ENCODE peak calls at places on chromosomes 7 and 10, in six cellular contexts. One of them, this sample, is unnamed.

GRCh38 chr10:1402821-1403507 is 334.4 kb downstream of the ADARB2 start:
- DNase-seq in effector CD4-positive, alpha-beta T cell: no peak
- DNase-seq in skeletal muscle cell: no peak
- DNase-seq in T follicular helper cell: no peak
- DNase-seq in small intestine: no peak
- DNase-seq in SK-MEL-5: no peak
- DNase-seq in this sample: no peak

GRCh38 chr7:159012353-159013069 is 132.2 kb downstream of the VIPR2 start:
- DNase-seq in effector CD4-positive, alpha-beta T cell: no peak
- DNase-seq in skeletal muscle cell: no peak
- DNase-seq in T follicular helper cell: no peak
- DNase-seq in small intestine: peak; percentile 27
- DNase-seq in SK-MEL-5: peak; percentile 45
- DNase-seq in this sample: no peak

GRCh38 chr10:129888784-129889616 is 75.1 kb downstream of the EBF3 start:
- DNase-seq in effector CD4-positive, alpha-beta T cell: no peak
- DNase-seq in skeletal muscle cell: peak; percentile 15
- DNase-seq in T follicular helper cell: peak; percentile 14
- DNase-seq in small intestine: peak; percentile 9
- DNase-seq in SK-MEL-5: peak; percentile 69
- DNase-seq in this sample: no peak

GRCh38 chr10:63456437-63457210 is 9.2 kb downstream of the JMJD1C start:
- DNase-seq in effector CD4-positive, alpha-beta T cell: no peak
- DNase-seq in skeletal muscle cell: no peak
- DNase-seq in T follicular helper cell: no peak
- DNase-seq in small intestine: no peak
- DNase-seq in SK-MEL-5: no peak
- DNase-seq in this sample: no peak

GRCh38 chr7:150738092-150739044 is 1.1 kb downstream of the GIMAP5 start:
- DNase-seq in effector CD4-positive, alpha-beta T cell: no peak
- DNase-seq in skeletal muscle cell: no peak
- DNase-seq in T follicular helper cell: no peak
- DNase-seq in small intestine: no peak
- DNase-seq in SK-MEL-5: no peak
- DNase-seq in this sample: peak; percentile 19

GRCh38 chr7:79361214-79361613 is 92.3 kb downstream of the MAGI2 start:
- DNase-seq in effector CD4-positive, alpha-beta T cell: no peak
- DNase-seq in skeletal muscle cell: no peak
- DNase-seq in T follicular helper cell: no peak
- DNase-seq in small intestine: no peak
- DNase-seq in SK-MEL-5: peak; percentile 72
- DNase-seq in this sample: no peak

GRCh38 chr7:73904219-73905136 is 43.5 kb downstream of the TMEM270 start:
- DNase-seq in effector CD4-positive, alpha-beta T cell: no peak
- DNase-seq in skeletal muscle cell: no peak
- DNase-seq in T follicular helper cell: no peak
- DNase-seq in small intestine: no peak
- DNase-seq in SK-MEL-5: no peak
- DNase-seq in this sample: no peak

GRCh38 chr10:119305860-119306513 is 98.6 kb downstream of the GRK5 start:
- DNase-seq in effector CD4-positive, alpha-beta T cell: peak; percentile 83
- DNase-seq in skeletal muscle cell: peak; percentile 93
- DNase-seq in T follicular helper cell: peak; percentile 80
- DNase-seq in small intestine: peak; percentile 51
- DNase-seq in SK-MEL-5: no peak
- DNase-seq in this sample: peak; percentile 83

GRCh38 chr10:36493511-36493880 is 631.9 kb upstream of the ANKRD30A start:
- DNase-seq in effector CD4-positive, alpha-beta T cell: no peak
- DNase-seq in skeletal muscle cell: no peak
- DNase-seq in T follicular helper cell: no peak
- DNase-seq in small intestine: no peak
- DNase-seq in SK-MEL-5: no peak
- DNase-seq in this sample: no peak

GRCh38 chr10:73940634-73941221 is 29.8 kb downstream of the PLAU start:
- DNase-seq in effector CD4-positive, alpha-beta T cell: peak; percentile 78
- DNase-seq in skeletal muscle cell: no peak
- DNase-seq in T follicular helper cell: peak; percentile 69
- DNase-seq in small intestine: peak; percentile 72
- DNase-seq in SK-MEL-5: peak; percentile 65
- DNase-seq in this sample: peak; percentile 54

GRCh38 chr10:44959243-44960097 is at the start of gene RASSF4:
- DNase-seq in effector CD4-positive, alpha-beta T cell: peak; percentile 84
- DNase-seq in skeletal muscle cell: peak; percentile 39
- DNase-seq in T follicular helper cell: peak; percentile 85
- DNase-seq in small intestine: peak; percentile 96
- DNase-seq in SK-MEL-5: peak; percentile 85
- DNase-seq in this sample: peak; percentile 82

GRCh38 chr10:126104767-126105166 is 208.4 kb downstream of the FANK1 start:
- DNase-seq in effector CD4-positive, alpha-beta T cell: no peak
- DNase-seq in skeletal muscle cell: no peak
- DNase-seq in T follicular helper cell: no peak
- DNase-seq in small intestine: no peak
- DNase-seq in SK-MEL-5: no peak
- DNase-seq in this sample: no peak